ENCODE peak calls at places on chromosomes 11 and 22, in ten cellular contexts. Y is mesendoderm, L is AG08396, Q is GM10248, O is left ventricle myocardium inferior, G is NCI-H1417, D is LoVo, E is T47D, W is ELF-1, M is NCI-H2107. C is an unnamed sample.

GRCh38 chr11:93330446-93330984 is at the start of gene DEUP1:
- DNase-seq in Y (peak; percentile 53), L (peak; percentile 20), Q (no peak), O (peak; percentile 38), G (peak; percentile 92), D (no peak), E (no peak), W (peak; percentile 5), M (peak; percentile 28), C (no peak)

GRCh38 chr11:5690216-5690615 is 626 bp downstream of the TRIM22 start:
- DNase-seq in Y (peak; percentile 15), L (peak; percentile 24), Q (no peak), O (no peak), G (no peak), D (no peak), E (no peak), W (no peak), M (no peak), C (no peak)

GRCh38 chr11:124285610-124286344 is 28.0 kb downstream of the OR8D1 start:
- DNase-seq in Y (no peak), L (no peak), Q (no peak), O (no peak), G (no peak), D (no peak), E (no peak), W (no peak), M (no peak), C (no peak)

GRCh38 chr11:13718394-13718793 is 49.9 kb downstream of the FAR1 start:
- DNase-seq in Y (no peak), L (no peak), Q (no peak), O (no peak), G (no peak), D (no peak), E (no peak), W (no peak), M (no peak), C (no peak)

GRCh38 chr22:22378446-22379415 is 129.8 kb downstream of the ZNF280B start:
- DNase-seq in Y (no peak), L (no peak), Q (no peak), O (no peak), G (no peak), D (no peak), E (no peak), W (no peak), M (no peak), C (no peak)

GRCh38 chr11:83054904-83055380 is 16.8 kb downstream of the RAB30 start:
- DNase-seq in Y (no peak), L (no peak), Q (no peak), O (no peak), G (peak; percentile 96), D (peak; percentile 76), E (no peak), W (no peak), M (no peak), C (no peak)

GRCh38 chr22:34122064-34122463 is 201.8 kb upstream of the LARGE1 start:
- DNase-seq in Y (no peak), L (no peak), Q (no peak), O (no peak), G (no peak), D (no peak), E (no peak), W (no peak), M (no peak), C (no peak)

GRCh38 chr11:110606415-110606814 is 105.8 kb downstream of the ARHGAP20 start:
- DNase-seq in Y (peak; percentile 22), L (no peak), Q (no peak), O (no peak), G (no peak), D (no peak), E (no peak), W (peak; percentile 8), M (no peak), C (no peak)

GRCh38 chr11:75453916-75454655 is 21.1 kb upstream of the KLHL35 start:
- DNase-seq in Y (no peak), L (peak; percentile 84), Q (no peak), O (no peak), G (peak; percentile 46), D (no peak), E (no peak), W (no peak), M (no peak), C (no peak)

GRCh38 chr22:23716811-23717801 is 26.3 kb downstream of the RGL4 start:
- DNase-seq in Y (peak; percentile 94), L (peak; percentile 94), Q (peak; percentile 94), O (peak; percentile 87), G (peak; percentile 83), D (peak; percentile 84), E (peak; percentile 75), W (peak; percentile 93), M (peak; percentile 62), C (peak; percentile 84)

GRCh38 chr11:47560431-47560830 is 5.0 kb upstream of the PTPMT1 start:
- DNase-seq in Y (no peak), L (no peak), Q (no peak), O (no peak), G (no peak), D (no peak), E (no peak), W (no peak), M (no peak), C (no peak)

GRCh38 chr22:43230983-43231723 is 44.2 kb upstream of the TTLL12 start:
- DNase-seq in Y (peak; percentile 84), L (peak; percentile 80), Q (peak; percentile 85), O (peak; percentile 34), G (peak; percentile 83), D (peak; percentile 36), E (peak; percentile 73), W (peak; percentile 92), M (peak; percentile 10), C (peak; percentile 94)

GRCh38 chr11:93225642-93226041 is 27.9 kb upstream of the SLC36A4 start:
- DNase-seq in Y (peak; percentile 7), L (peak; percentile 13), Q (peak; percentile 17), O (no peak), G (peak; percentile 88), D (no peak), E (peak; percentile 41), W (no peak), M (no peak), C (no peak)

GRCh38 chr11:26187639-26188038 is 144.3 kb upstream of the ANO3 start:
- DNase-seq in Y (peak; percentile 26), L (peak; percentile 47), Q (no peak), O (no peak), G (no peak), D (no peak), E (no peak), W (no peak), M (no peak), C (no peak)

GRCh38 chr11:135074397-135074998 is 662.5 kb upstream of the B3GAT1 start:
- DNase-seq in Y (peak; percentile 46), L (no peak), Q (no peak), O (no peak), G (peak; percentile 39), D (no peak), E (peak; percentile 70), W (no peak), M (no peak), C (no peak)

GRCh38 chr11:92727123-92727522 is 242.3 kb upstream of the MTNR1B start:
- DNase-seq in Y (no peak), L (no peak), Q (no peak), O (no peak), G (no peak), D (no peak), E (no peak), W (no peak), M (no peak), C (no peak)

GRCh38 chr11:61028135-61028729 is 56.8 kb downstream of the CD6 start:
- DNase-seq in Y (no peak), L (no peak), Q (peak; percentile 58), O (no peak), G (peak; percentile 70), D (no peak), E (no peak), W (no peak), M (no peak), C (no peak)

GRCh38 chr22:39967103-39967829 is 7.1 kb downstream of the TMA7B start:
- DNase-seq in Y (no peak), L (no peak), Q (no peak), O (no peak), G (no peak), D (no peak), E (no peak), W (no peak), M (no peak), C (no peak)

GRCh38 chr11:67696998-67697397 is 22.6 kb upstream of the ALDH3B2 start:
- DNase-seq in Y (no peak), L (no peak), Q (no peak), O (no peak), G (no peak), D (no peak), E (no peak), W (no peak), M (no peak), C (no peak)

GRCh38 chr11:47394322-47395224 is 13.8 kb upstream of the SLC39A13 start:
- DNase-seq in Y (no peak), L (no peak), Q (peak; percentile 87), O (peak; percentile 70), G (no peak), D (no peak), E (no peak), W (no peak), M (no peak), C (peak; percentile 92)

GRCh38 chr11:28833670-28834069 is 725.5 kb downstream of the METTL15 start:
- DNase-seq in Y (peak; percentile 56), L (peak; percentile 34), Q (no peak), O (no peak), G (no peak), D (no peak), E (no peak), W (no peak), M (no peak), C (no peak)

GRCh38 chr11:8593935-8594909 is at the start of gene STK33:
- DNase-seq in Y (peak; percentile 82), L (peak; percentile 55), Q (peak; percentile 89), O (peak; percentile 59), G (peak; percentile 90), D (peak; percentile 28), E (no peak), W (peak; percentile 75), M (peak; percentile 60), C (peak; percentile 76)

GRCh38 chr11:16902979-16903378 is 111.2 kb downstream of the PLEKHA7 start:
- DNase-seq in Y (no peak), L (no peak), Q (peak; percentile 37), O (no peak), G (peak; percentile 40), D (no peak), E (no peak), W (no peak), M (no peak), C (no peak)

GRCh38 chr11:134033696-134034491 is 35.0 kb upstream of the JAM3 start:
- DNase-seq in Y (peak; percentile 98), L (peak; percentile 90), Q (peak; percentile 61), O (peak; percentile 87), G (peak; percentile 98), D (peak; percentile 33), E (peak; percentile 95), W (peak; percentile 95), M (peak; percentile 94), C (peak; percentile 33)

GRCh38 chr11:18785416-18785815 is 6.2 kb downstream of the PTPN5 start:
- DNase-seq in Y (no peak), L (no peak), Q (no peak), O (no peak), G (no peak), D (no peak), E (no peak), W (no peak), M (no peak), C (no peak)

GRCh38 chr11:76700177-76701100 is 29.9 kb upstream of the LRRC32 start:
- DNase-seq in Y (no peak), L (peak; percentile 88), Q (no peak), O (no peak), G (no peak), D (no peak), E (no peak), W (peak; percentile 67), M (no peak), C (no peak)

GRCh38 chr11:68447015-68447801 is 13.3 kb upstream of the PPP6R3 start:
- DNase-seq in Y (peak; percentile 87), L (peak; percentile 89), Q (peak; percentile 90), O (peak; percentile 78), G (peak; percentile 77), D (peak; percentile 43), E (peak; percentile 91), W (peak; percentile 91), M (no peak), C (peak; percentile 94)

GRCh38 chr11:129374081-129374992 is 1.3 kb upstream of the BARX2 start:
- DNase-seq in Y (peak; percentile 46), L (peak; percentile 14), Q (no peak), O (no peak), G (no peak), D (no peak), E (no peak), W (peak; percentile 52), M (no peak), C (no peak)